ENCODE peak calls at places on chromosomes 12 and 14, in nine cellular contexts. Y, N, I, S, A, B, U, H and G are unnamed samples. For H3K4me1 and H3K9me3, the result is how much of the 10 kb centered on the place peaks cover.

GRCh38 chr14:105881021-105881930 is 354.9 kb downstream of the TMEM121 start:
- DNase-seq in A (no peak), Y (no peak), S (no peak), B (no peak), H (no peak), N (peak), I (no peak), U (peak), G (no peak)

GRCh38 chr14:72737560-72737943 is 156.3 kb downstream of the DPF3 start:
- DNase-seq in A (no peak), H (no peak), N (no peak), S (no peak), U (no peak), B (no peak), I (no peak), Y (no peak), G (no peak)

GRCh38 chr12:64679487-64679983 is 69.2 kb downstream of the RASSF3 start:
- DNase-seq in N (peak), I (peak), B (peak), A (peak), H (peak), S (peak), Y (peak), U (peak), G (peak)

GRCh38 chr14:23578560-23579310 is at the start of gene JPH4:
- DNase-seq in Y (no peak), U (no peak), B (no peak), S (no peak), N (no peak), A (no peak), I (no peak), H (no peak), G (no peak)

GRCh38 chr12:98870521-98870920 is 225.4 kb downstream of the APAF1 start:
- DNase-seq in H (no peak), N (no peak), B (no peak), I (no peak), A (no peak), S (no peak), Y (no peak), U (no peak), G (no peak)

GRCh38 chr14:104972301-104973211 is 5.6 kb downstream of the AHNAK2 start:
- DNase-seq in B (peak), U (no peak), I (peak), N (peak), A (no peak), H (peak), Y (peak), S (no peak), G (peak)

GRCh38 chr12:43004908-43005307 is 415.4 kb upstream of the PRICKLE1 start:
- DNase-seq in S (no peak), B (no peak), N (no peak), A (no peak), H (no peak), U (no peak), Y (no peak), I (no peak), G (no peak)

GRCh38 chr14:36340276-36340890 is 19.9 kb upstream of the MBIP start:
- DNase-seq in N (no peak), I (no peak), A (no peak), S (no peak), Y (no peak), B (no peak), U (no peak), H (no peak), G (no peak)

GRCh38 chr12:3046441-3047200 is 30.6 kb upstream of the TSPAN9 start:
- DNase-seq in H (no peak), B (peak), I (no peak), S (no peak), Y (no peak), N (no peak), A (no peak), U (no peak), G (no peak)

GRCh38 chr12:56411781-56412639 is 37.2 kb downstream of the TIMELESS start:
- DNase-seq in Y (no peak), B (no peak), A (no peak), I (no peak), S (no peak), H (no peak), U (no peak), N (no peak), G (no peak)

GRCh38 chr12:13179159-13180074 is 17.1 kb upstream of the EMP1 start:
- DNase-seq in Y (no peak), S (peak), I (peak), A (peak), U (peak), N (peak), B (peak), H (peak), G (peak)

GRCh38 chr14:36997843-36998242 is 174.6 kb downstream of the SLC25A21 start:
- DNase-seq in B (peak), N (no peak), H (no peak), Y (no peak), I (no peak), U (peak), S (no peak), A (no peak), G (no peak)

GRCh38 chr14:100078997-100079561 is 13.9 kb downstream of the EVL start:
- DNase-seq in H (peak), B (peak), S (peak), A (peak), Y (no peak), I (peak), U (no peak), N (peak), G (peak)

GRCh38 chr14:59754256-59754655 is 116.3 kb downstream of the RTN1 start:
- DNase-seq in U (no peak), H (no peak), I (no peak), Y (no peak), A (no peak), B (peak), S (no peak), N (no peak), G (no peak)

GRCh38 chr14:104461676-104462443 is 117.7 kb upstream of the C14orf180 start:
- DNase-seq in I (peak), S (no peak), A (no peak), Y (no peak), B (no peak), N (no peak), H (no peak), U (no peak), G (no peak)

GRCh38 chr12:75917083-75917482 is 114.5 kb downstream of the PHLDA1 start:
- DNase-seq in A (no peak), H (no peak), N (no peak), Y (no peak), B (no peak), S (no peak), U (no peak), I (no peak), G (no peak)

GRCh38 chr14:23450376-23450775 is 14.9 kb upstream of the MYH7 start:
- DNase-seq in H (no peak), Y (no peak), N (no peak), S (no peak), U (no peak), A (no peak), I (no peak), B (no peak), G (no peak)

GRCh38 chr12:57744777-57745484 is at the start of gene TSPAN31:
- DNase-seq in N (peak), I (peak), S (peak), A (peak), H (peak), B (peak), Y (peak), U (peak), G (peak)

GRCh38 chr12:26287666-26288408 is 92.5 kb downstream of the SSPN start:
- DNase-seq in S (no peak), B (peak), H (peak), Y (peak), N (no peak), U (peak), I (no peak), A (no peak), G (no peak)

GRCh38 chr12:24879644-24880043 is 69.3 kb downstream of the BCAT1 start:
- DNase-seq in S (no peak), I (no peak), A (no peak), Y (no peak), N (no peak), U (no peak), B (peak), H (no peak), G (no peak)

GRCh38 chr12:24349051-24349780 is 399.7 kb upstream of the SOX5 start:
- DNase-seq in A (no peak), B (no peak), U (no peak), I (no peak), N (no peak), H (no peak), S (no peak), Y (no peak), G (no peak)

GRCh38 chr12:98594050-98594853 is 766 bp downstream of the SLC25A3 start:
- DNase-seq in N (peak), S (no peak), Y (peak), B (peak), H (peak), I (peak), U (peak), A (peak), G (peak)

GRCh38 chr12:10366875-10367274 is 23.0 kb downstream of the KLRK1 start:
- DNase-seq in B (no peak), U (no peak), Y (no peak), N (no peak), A (no peak), I (no peak), S (peak), H (peak), G (no peak)

GRCh38 chr12:104573-105081 is 38.1 kb downstream of the IQSEC3 start:
- DNase-seq in S (peak), N (peak), A (no peak), Y (no peak), U (no peak), H (no peak), I (peak), B (no peak), G (peak)

GRCh38 chr12:99454539-99455172 is 192.9 kb upstream of the GARIN6 start:
- DNase-seq in B (peak), U (no peak), A (no peak), S (no peak), N (no peak), H (no peak), Y (no peak), I (no peak), G (no peak)

GRCh38 chr14:51776102-51776894 is 84.1 kb upstream of the GNG2 start:
- DNase-seq in A (no peak), Y (peak), B (peak), U (peak), N (peak), S (peak), H (peak), I (peak), G (no peak)

GRCh38 chr14:102508774-102509743 is 517 bp downstream of the ANKRD9 start:
- DNase-seq in I (peak), Y (peak), N (peak), H (no peak), U (peak), B (peak), S (peak), A (no peak), G (peak)

GRCh38 chr12:95548539-95549391 is 2.5 kb downstream of the USP44 start:
- DNase-seq in Y (peak), B (peak), N (peak), I (no peak), A (peak), H (no peak), S (peak), U (peak), G (peak)

GRCh38 chr12:110809149-110809548 is 37.6 kb upstream of the CCDC63 start:
- DNase-seq in A (no peak), B (no peak), U (no peak), N (peak), Y (no peak), I (no peak), H (peak), S (no peak), G (peak)

GRCh38 chr12:65725376-65725775 is 98.9 kb upstream of the HMGA2 start:
- DNase-seq in I (no peak), S (no peak), A (no peak), Y (no peak), U (no peak), N (no peak), H (peak), B (peak), G (no peak)

GRCh38 chr12:58967551-58967950 is 47.2 kb upstream of the LRIG3 start:
- DNase-seq in S (no peak), H (no peak), N (no peak), I (no peak), Y (no peak), B (peak), U (no peak), A (no peak), G (no peak)

GRCh38 chr12:110141389-110141788 is 17.2 kb downstream of the IFT81 start:
- DNase-seq in B (peak), H (no peak), S (no peak), U (no peak), I (peak), N (peak), A (no peak), Y (peak), G (no peak)

GRCh38 chr12:110501378-110501721 is 561 bp downstream of the VPS29 start:
- DNase-seq in Y (peak), H (peak), S (no peak), U (peak), I (peak), A (no peak), N (no peak), B (peak), G (peak)

GRCh38 chr14:50875359-50876090 is 3.7 kb downstream of the ABHD12B start:
- DNase-seq in N (no peak), U (no peak), S (peak), B (peak), H (no peak), I (no peak), A (peak), Y (no peak), G (no peak)

GRCh38 chr14:89828473-89829200 is 125.9 kb downstream of the EFCAB11 start:
- DNase-seq in A (no peak), H (no peak), B (no peak), I (no peak), N (no peak), Y (no peak), U (no peak), S (no peak), G (no peak)

GRCh38 chr12:105921872-105922669 is 216.7 kb downstream of the NUAK1 start:
- DNase-seq in N (no peak), S (no peak), U (no peak), B (no peak), H (no peak), Y (no peak), A (no peak), I (no peak), G (no peak)

GRCh38 chr14:26730929-26731618 is 133.2 kb upstream of the NOVA1 start:
- DNase-seq in Y (no peak), H (no peak), A (no peak), N (no peak), S (no peak), B (peak), U (no peak), I (peak), G (no peak)

GRCh38 chr14:66443785-66444184 is 42.4 kb upstream of the CCDC196 start:
- DNase-seq in S (no peak), B (no peak), N (no peak), U (no peak), I (no peak), H (no peak), Y (no peak), A (no peak), G (no peak)

DNA sequence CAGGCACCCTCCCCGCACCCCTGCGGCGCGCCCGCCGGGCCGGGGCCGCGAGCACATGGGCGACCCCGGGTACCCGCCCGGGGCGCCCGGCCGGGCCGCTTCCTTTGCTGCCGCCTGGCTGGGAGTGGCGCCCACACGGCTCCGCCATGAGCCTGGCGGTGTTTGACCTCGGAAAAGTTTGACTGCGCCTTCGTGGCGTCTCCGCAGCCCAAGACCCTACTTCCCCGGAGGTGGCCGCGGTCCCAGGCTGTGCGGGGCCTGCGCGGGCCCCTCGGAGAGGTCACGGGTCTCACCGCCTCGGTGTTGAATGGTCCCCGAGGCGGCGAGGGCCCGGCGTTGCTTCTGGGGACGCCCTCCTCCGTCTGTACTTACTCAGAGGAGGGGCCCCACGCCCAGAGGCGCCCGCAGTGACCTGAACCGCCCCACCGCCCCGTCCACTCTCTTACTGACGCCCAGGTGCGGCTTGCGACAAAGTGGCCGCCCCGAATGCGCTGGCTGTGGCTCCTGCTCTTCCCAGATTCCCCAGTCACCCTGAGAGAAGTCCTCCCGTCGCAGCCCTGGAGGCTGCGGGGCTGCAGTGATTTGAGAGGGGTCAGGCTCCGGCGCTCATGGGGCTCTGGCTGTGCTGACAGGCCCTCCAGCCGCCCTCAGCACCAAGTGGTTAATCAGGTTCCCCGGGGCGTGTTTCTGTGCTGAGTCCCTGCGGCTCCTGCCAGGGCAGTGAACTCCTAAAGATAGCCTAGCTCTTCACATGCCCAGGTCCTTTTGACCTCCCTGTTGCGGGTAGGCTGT is 5.8 kb downstream of the KMT5A start:
- DNase-seq in H (peak), I (peak), Y (no peak), N (peak), A (no peak), B (peak), S (peak), U (peak), G (peak)
- H3K4me1 ChIP-seq in H (under half), I (under half), Y (under half), N (under half), A (under half), B (under half), S (under half), U (under half), G (under half)

GRCh38 chr14:69664865-69665526 is 53.6 kb downstream of the SUSD6 start:
- DNase-seq in S (no peak), N (no peak), H (no peak), Y (no peak), U (peak), I (no peak), B (no peak), A (no peak), G (no peak)
- H3K27ac ChIP-seq in S (no peak), N (peak), H (no peak), Y (peak), U (peak), I (peak), B (no peak), A (no peak), G (peak)

GRCh38 chr12:129681151-129681550 is 222.7 kb downstream of the TMEM132D start:
- DNase-seq in N (no peak), I (no peak), Y (no peak), S (no peak), H (no peak), A (no peak), U (no peak), B (no peak), G (no peak)
- H3K9me3 ChIP-seq in N (under half), I (under half), Y (under half), S (under half), H (under half), A (under half), U (under half), B (under half), G (under half)

GRCh38 chr12:79919762-79920161 is 15.1 kb downstream of the PPP1R12A start:
- DNase-seq in H (no peak), N (no peak), B (no peak), A (no peak), Y (no peak), S (no peak), U (no peak), I (no peak), G (no peak)

GRCh38 chr12:79925492-79925891 is 9.4 kb downstream of the PPP1R12A start:
- DNase-seq in Y (no peak), N (no peak), B (peak), I (no peak), S (no peak), U (no peak), A (no peak), H (no peak), G (no peak)

GRCh38 chr12:79926951-79927350 is 7.9 kb downstream of the PPP1R12A start:
- DNase-seq in N (no peak), H (no peak), B (no peak), I (no peak), U (no peak), A (no peak), Y (no peak), S (no peak), G (peak)

GRCh38 chr12:79920421-79921238 is 14.3 kb downstream of the PPP1R12A start:
- DNase-seq in H (no peak), Y (no peak), A (no peak), B (no peak), N (no peak), I (no peak), U (no peak), S (no peak), G (no peak)

DNA sequence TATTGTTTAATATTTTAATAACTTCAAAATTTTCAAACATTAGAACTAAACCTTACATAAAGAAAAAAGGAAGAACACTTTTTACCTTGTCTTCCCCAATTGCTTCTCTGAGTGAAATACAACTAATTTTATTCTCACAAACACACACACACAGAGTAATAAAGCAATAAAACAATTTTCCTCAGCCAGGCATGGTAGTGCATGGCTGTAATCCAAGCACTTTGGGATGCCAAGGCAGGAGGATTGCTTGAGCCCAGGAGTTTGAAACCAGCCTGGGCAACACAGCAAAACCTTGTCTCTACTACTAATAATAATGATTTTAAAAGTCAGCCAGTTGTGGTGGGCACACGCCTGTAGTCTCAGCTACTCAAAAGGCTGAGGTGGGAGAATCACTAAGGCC is 13.1 kb downstream of the PPP1R12A start:
- DNase-seq in A (no peak), N (peak), I (peak), B (no peak), S (no peak), H (no peak), U (no peak), Y (no peak), G (peak)
- H3K4me1 ChIP-seq in A (under half), N (under half), I (under half), B (under half), S (under half), H (under half), U (under half), Y (under half), G (under half)